ENCODE peak calls at places on chromosome 22, in five cellular contexts. One of them, this sample, is unnamed.

GRCh38 chr22:30474683-30475424 is 3.0 kb upstream of the SEC14L3 start:
- DNase-seq in IMR-90: no peak
- DNase-seq in fibroblast of the aortic adventitia: no peak
- DNase-seq in Calu3: peak; percentile 68
- DNase-seq in endothelial cell: no peak
- DNase-seq in this sample: no peak

GRCh38 chr22:20867179-20868099 is 8.6 kb downstream of the SNAP29 start:
- DNase-seq in IMR-90: peak; percentile 46
- DNase-seq in fibroblast of the aortic adventitia: peak; percentile 45
- DNase-seq in Calu3: peak; percentile 10
- DNase-seq in endothelial cell: peak; percentile 19
- DNase-seq in this sample: no peak

GRCh38 chr22:49749885-49750510 is 77.7 kb downstream of the BRD1 start:
- DNase-seq in IMR-90: no peak
- DNase-seq in fibroblast of the aortic adventitia: no peak
- DNase-seq in Calu3: no peak
- DNase-seq in endothelial cell: no peak
- DNase-seq in this sample: no peak

GRCh38 chr22:30879398-30879797 is 89.2 kb downstream of the MORC2 start:
- DNase-seq in IMR-90: no peak
- DNase-seq in fibroblast of the aortic adventitia: no peak
- DNase-seq in Calu3: no peak
- DNase-seq in endothelial cell: no peak
- DNase-seq in this sample: no peak

GRCh38 chr22:19688301-19689290 is 25.7 kb upstream of the SEPTIN5 start:
- DNase-seq in IMR-90: no peak
- DNase-seq in fibroblast of the aortic adventitia: no peak
- DNase-seq in Calu3: no peak
- DNase-seq in endothelial cell: no peak
- DNase-seq in this sample: no peak

GRCh38 chr22:29231971-29232959 is 26.6 kb downstream of the EMID1 start:
- DNase-seq in IMR-90: no peak
- DNase-seq in fibroblast of the aortic adventitia: no peak
- DNase-seq in Calu3: no peak
- DNase-seq in endothelial cell: no peak
- DNase-seq in this sample: no peak

GRCh38 chr22:35622132-35622913 is 5.2 kb upstream of the MB start:
- DNase-seq in IMR-90: no peak
- DNase-seq in fibroblast of the aortic adventitia: no peak
- DNase-seq in Calu3: peak; percentile 62
- DNase-seq in endothelial cell: no peak
- DNase-seq in this sample: no peak

GRCh38 chr22:29030618-29031235 is 30.9 kb downstream of the C22orf31 start:
- DNase-seq in IMR-90: peak; percentile 77
- DNase-seq in fibroblast of the aortic adventitia: peak; percentile 77
- DNase-seq in Calu3: peak; percentile 94
- DNase-seq in endothelial cell: peak; percentile 53
- DNase-seq in this sample: peak; percentile 39

GRCh38 chr22:31179345-31179744 is 19.4 kb downstream of the RNF185 start:
- DNase-seq in IMR-90: peak; percentile 23
- DNase-seq in fibroblast of the aortic adventitia: no peak
- DNase-seq in Calu3: no peak
- DNase-seq in endothelial cell: no peak
- DNase-seq in this sample: no peak

GRCh38 chr22:29621761-29622526 is 18.5 kb downstream of the NF2 start:
- DNase-seq in IMR-90: peak; percentile 97
- DNase-seq in fibroblast of the aortic adventitia: peak; percentile 94
- DNase-seq in Calu3: peak; percentile 60
- DNase-seq in endothelial cell: no peak
- DNase-seq in this sample: no peak

GRCh38 chr22:46004105-46004866 is 27.3 kb upstream of the WNT7B start:
- DNase-seq in IMR-90: no peak
- DNase-seq in fibroblast of the aortic adventitia: no peak
- DNase-seq in Calu3: no peak
- DNase-seq in endothelial cell: no peak
- DNase-seq in this sample: no peak

GRCh38 chr22:19395276-19395675 is 36.3 kb downstream of the HIRA start:
- DNase-seq in IMR-90: no peak
- DNase-seq in fibroblast of the aortic adventitia: no peak
- DNase-seq in Calu3: no peak
- DNase-seq in endothelial cell: no peak
- DNase-seq in this sample: no peak

GRCh38 chr22:41401781-41402648 is 20.3 kb downstream of the TEF start:
- DNase-seq in IMR-90: peak; percentile 79
- DNase-seq in fibroblast of the aortic adventitia: peak; percentile 81
- DNase-seq in Calu3: peak; percentile 85
- DNase-seq in endothelial cell: no peak
- DNase-seq in this sample: no peak

GRCh38 chr22:48918585-48919186 is 909.0 kb downstream of the BRD1 start:
- DNase-seq in IMR-90: no peak
- DNase-seq in fibroblast of the aortic adventitia: no peak
- DNase-seq in Calu3: no peak
- DNase-seq in endothelial cell: no peak
- DNase-seq in this sample: no peak

GRCh38 chr22:49152930-49153770 is 674.5 kb downstream of the BRD1 start:
- DNase-seq in IMR-90: no peak
- DNase-seq in fibroblast of the aortic adventitia: no peak
- DNase-seq in Calu3: no peak
- DNase-seq in endothelial cell: no peak
- DNase-seq in this sample: no peak

GRCh38 chr22:28977050-28977449 is 84.6 kb downstream of the C22orf31 start:
- DNase-seq in IMR-90: no peak
- DNase-seq in fibroblast of the aortic adventitia: peak; percentile 31
- DNase-seq in Calu3: no peak
- DNase-seq in endothelial cell: no peak
- DNase-seq in this sample: no peak

GRCh38 chr22:25777870-25778269 is 35.9 kb downstream of the MYO18B start:
- DNase-seq in IMR-90: peak; percentile 45
- DNase-seq in fibroblast of the aortic adventitia: peak; percentile 62
- DNase-seq in Calu3: peak; percentile 46
- DNase-seq in endothelial cell: peak; percentile 17
- DNase-seq in this sample: no peak

GRCh38 chr22:48493733-48494132 is 1333.9 kb downstream of the BRD1 start:
- DNase-seq in IMR-90: no peak
- DNase-seq in fibroblast of the aortic adventitia: no peak
- DNase-seq in Calu3: no peak
- DNase-seq in endothelial cell: no peak
- DNase-seq in this sample: no peak

GRCh38 chr22:48258841-48259240 is 1496.4 kb downstream of the TBC1D22A start:
- DNase-seq in IMR-90: no peak
- DNase-seq in fibroblast of the aortic adventitia: no peak
- DNase-seq in Calu3: no peak
- DNase-seq in endothelial cell: no peak
- DNase-seq in this sample: no peak

GRCh38 chr22:46122511-46122971 is 27.8 kb upstream of the PPARA start:
- DNase-seq in IMR-90: peak; percentile 46
- DNase-seq in fibroblast of the aortic adventitia: peak; percentile 62
- DNase-seq in Calu3: peak; percentile 83
- DNase-seq in endothelial cell: peak; percentile 84
- DNase-seq in this sample: peak; percentile 67

GRCh38 chr22:30422481-30423295 is 2.9 kb upstream of the MTFP1 start:
- DNase-seq in IMR-90: peak; percentile 95
- DNase-seq in fibroblast of the aortic adventitia: peak; percentile 91
- DNase-seq in Calu3: peak; percentile 78
- DNase-seq in endothelial cell: no peak
- DNase-seq in this sample: no peak

GRCh38 chr22:30717952-30718351 is 23.3 kb downstream of the OSBP2 start:
- DNase-seq in IMR-90: no peak
- DNase-seq in fibroblast of the aortic adventitia: no peak
- DNase-seq in Calu3: no peak
- DNase-seq in endothelial cell: no peak
- DNase-seq in this sample: no peak

GRCh38 chr22:45064313-45065268 is 54.8 kb upstream of the PHF21B start:
- DNase-seq in IMR-90: peak; percentile 87
- DNase-seq in fibroblast of the aortic adventitia: peak; percentile 58
- DNase-seq in Calu3: peak; percentile 5
- DNase-seq in endothelial cell: no peak
- DNase-seq in this sample: no peak

GRCh38 chr22:26610072-26610958 is 7.5 kb downstream of the CRYBB1 start:
- DNase-seq in IMR-90: peak; percentile 96
- DNase-seq in fibroblast of the aortic adventitia: peak; percentile 83
- DNase-seq in Calu3: no peak
- DNase-seq in endothelial cell: no peak
- DNase-seq in this sample: no peak

GRCh38 chr22:24810043-24810749 is 4.2 kb downstream of the SGSM1 start:
- DNase-seq in IMR-90: no peak
- DNase-seq in fibroblast of the aortic adventitia: no peak
- DNase-seq in Calu3: no peak
- DNase-seq in endothelial cell: peak; percentile 15
- DNase-seq in this sample: no peak

GRCh38 chr22:29072979-29073617 is at the start of gene KREMEN1:
- DNase-seq in IMR-90: no peak
- DNase-seq in fibroblast of the aortic adventitia: no peak
- DNase-seq in Calu3: no peak
- DNase-seq in endothelial cell: peak; percentile 17
- DNase-seq in this sample: no peak

GRCh38 chr22:50548046-50548912 is 2.6 kb downstream of the KLHDC7B start:
- DNase-seq in IMR-90: no peak
- DNase-seq in fibroblast of the aortic adventitia: no peak
- DNase-seq in Calu3: no peak
- DNase-seq in endothelial cell: no peak
- DNase-seq in this sample: no peak

GRCh38 chr22:17436382-17436951 is 67.2 kb downstream of the CECR2 start:
- DNase-seq in IMR-90: no peak
- DNase-seq in fibroblast of the aortic adventitia: peak; percentile 1
- DNase-seq in Calu3: no peak
- DNase-seq in endothelial cell: no peak
- DNase-seq in this sample: no peak
- TF ChIP-seq CTCF in IMR-90: no peak
- TF ChIP-seq CTCF in fibroblast of the aortic adventitia: no peak
- TF ChIP-seq CTCF in Calu3: no peak
- TF ChIP-seq CTCF in endothelial cell: no peak
- TF ChIP-seq CTCF in this sample: no peak

DNA sequence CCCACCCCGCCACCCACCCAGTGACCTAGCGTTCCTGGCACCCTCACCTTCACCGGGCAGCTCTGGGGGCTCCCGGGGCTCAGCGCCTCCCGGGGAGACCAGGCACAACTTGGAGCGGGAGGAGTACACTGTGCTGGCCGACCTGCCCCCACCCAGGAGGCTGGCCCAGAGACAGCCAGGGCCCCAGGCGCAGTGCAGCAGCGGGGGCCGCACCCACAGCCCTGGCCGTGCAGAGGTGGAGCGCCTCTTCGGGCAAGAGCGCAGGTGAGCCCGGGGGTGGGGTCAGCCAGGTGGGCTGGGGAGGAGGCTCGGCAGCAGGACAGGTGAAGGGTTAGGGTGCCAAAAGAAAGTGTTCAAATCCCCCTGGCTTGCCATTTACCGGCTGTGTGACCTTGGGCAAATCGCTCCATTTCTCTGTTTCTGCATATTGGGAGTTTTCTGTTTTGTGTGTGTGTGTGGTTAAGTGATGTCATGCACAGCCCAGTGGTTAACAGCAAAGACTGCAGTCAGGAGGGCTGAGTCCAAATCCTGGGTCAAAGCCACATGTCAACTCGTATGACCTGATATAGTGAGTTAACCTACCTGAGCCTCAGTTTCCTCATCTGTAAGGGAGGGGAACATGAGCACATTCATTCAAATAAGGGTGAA is 29.5 kb downstream of the TRIOBP start:
- DNase-seq in IMR-90: peak; percentile 55
- DNase-seq in fibroblast of the aortic adventitia: peak; percentile 63
- DNase-seq in Calu3: no peak
- DNase-seq in endothelial cell: no peak
- DNase-seq in this sample: no peak
- TF ChIP-seq CTCF in IMR-90: peak; percentile 39
- TF ChIP-seq CTCF in fibroblast of the aortic adventitia: peak; percentile 36
- TF ChIP-seq CTCF in Calu3: no peak
- TF ChIP-seq CTCF in endothelial cell: no peak
- TF ChIP-seq CTCF in this sample: no peak

DNA sequence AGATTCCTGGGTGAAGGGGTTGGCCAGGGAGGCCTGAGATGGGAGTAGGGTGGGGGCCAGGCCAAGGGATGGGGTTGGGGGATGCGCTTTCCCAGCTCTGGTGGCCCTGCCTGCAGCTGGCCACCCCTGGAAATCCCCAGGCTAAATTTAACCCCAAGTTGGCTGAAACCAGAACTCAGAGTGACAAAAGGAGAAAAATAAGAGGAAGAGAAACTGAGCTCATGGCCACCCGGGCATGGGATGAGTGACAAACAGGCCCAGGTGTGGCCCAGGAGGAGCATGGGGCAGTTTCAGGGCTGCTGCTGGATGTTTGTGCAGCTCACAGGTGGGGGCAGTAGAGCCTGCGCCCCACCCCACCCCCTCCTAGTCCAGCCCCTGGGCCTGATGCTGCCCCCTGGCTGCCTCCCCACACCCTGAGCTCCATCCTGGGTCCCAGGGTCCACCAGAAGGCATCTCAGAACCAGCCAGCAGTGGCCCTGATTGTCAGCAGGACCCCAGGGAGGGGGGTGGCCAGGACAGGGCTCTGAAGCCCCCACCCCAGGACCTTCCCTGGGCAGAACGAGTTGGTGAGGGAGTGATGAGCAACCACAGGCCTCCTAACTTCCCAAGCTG is 48.0 kb downstream of the IGLL5 start:
- DNase-seq in IMR-90: no peak
- DNase-seq in fibroblast of the aortic adventitia: no peak
- DNase-seq in Calu3: no peak
- DNase-seq in endothelial cell: no peak
- DNase-seq in this sample: no peak
- TF ChIP-seq CTCF in IMR-90: no peak
- TF ChIP-seq CTCF in fibroblast of the aortic adventitia: no peak
- TF ChIP-seq CTCF in Calu3: no peak
- TF ChIP-seq CTCF in endothelial cell: no peak
- TF ChIP-seq CTCF in this sample: no peak

DNA sequence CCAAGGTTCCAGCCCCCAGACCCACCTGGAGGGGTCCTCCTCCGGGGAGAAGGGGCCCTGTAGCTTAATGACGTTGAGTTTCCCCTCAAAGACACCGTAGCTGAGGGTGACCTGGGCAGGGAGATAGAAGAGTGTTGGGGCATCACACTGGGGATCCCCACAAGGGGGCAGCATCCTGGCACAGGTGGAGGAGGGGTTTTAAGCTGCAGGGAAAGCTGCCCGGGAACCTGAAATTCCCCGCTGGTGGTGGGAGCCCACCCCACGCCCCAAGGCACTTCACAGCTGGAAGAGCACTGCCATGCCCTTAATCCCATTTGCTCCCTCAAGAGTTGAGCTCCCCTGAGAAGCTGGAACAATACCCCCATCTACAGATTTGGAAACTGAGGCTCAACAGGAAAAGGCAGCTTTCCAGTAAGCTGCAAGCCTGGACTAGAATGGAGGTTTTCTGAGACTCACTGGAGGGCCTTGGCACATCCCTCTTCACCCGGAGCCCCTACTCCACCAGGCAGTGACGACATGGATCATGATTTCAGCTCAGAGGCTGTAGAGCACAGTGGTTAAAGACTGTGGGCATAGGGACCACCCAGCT is 13.7 kb downstream of the MFNG start:
- DNase-seq in IMR-90: peak; percentile 28
- DNase-seq in fibroblast of the aortic adventitia: no peak
- DNase-seq in Calu3: peak; percentile 77
- DNase-seq in endothelial cell: peak; percentile 53
- DNase-seq in this sample: no peak
- TF ChIP-seq CTCF in IMR-90: peak; percentile 60
- TF ChIP-seq CTCF in fibroblast of the aortic adventitia: peak; percentile 57
- TF ChIP-seq CTCF in Calu3: peak; percentile 77
- TF ChIP-seq CTCF in endothelial cell: peak; percentile 55
- TF ChIP-seq CTCF in this sample: peak; percentile 60